ENCODE peak calls at places on chromosomes 1 and 21, in eight cellular contexts. L is left lung; U is body of pancreas; P is upper lobe of left lung; H is lower lobe of right lung; Y is naive thymus-derived CD4-positive, alpha-beta T cell; T is HCT116; N is heart right ventricle. I is an unnamed sample. For H3K36me3, the result is how much of the 10 kb centered on the place peaks cover.

GRCh38 chr1:15325375-15326085 is 78.5 kb downstream of the FHAD1 start:
- ATAC-seq in U (no peak), H (no peak), L (no peak), N (no peak), T (no peak), Y (no peak), P (no peak), I (no peak)

GRCh38 chr1:31626451-31627202 is 9.1 kb downstream of the HCRTR1 start:
- ATAC-seq in T (no peak), U (no peak), H (no peak), N (peak), P (no peak), Y (no peak), L (no peak), I (no peak)

GRCh38 chr1:230948301-230948700 is 30.4 kb downstream of the TTC13 start:
- ATAC-seq in L (no peak), Y (no peak), U (no peak), N (no peak), P (no peak), H (no peak), T (no peak), I (no peak)

GRCh38 chr1:212401042-212401441 is 13.6 kb downstream of the PACC1 start:
- ATAC-seq in P (no peak), Y (no peak), T (no peak), N (no peak), U (no peak), H (no peak), L (no peak), I (no peak)

GRCh38 chr1:199009447-199009846 is 370.6 kb downstream of the PTPRC start:
- ATAC-seq in T (no peak), Y (no peak), N (no peak), H (no peak), U (no peak), P (no peak), L (peak), I (no peak)

GRCh38 chr1:230005040-230005439 is 62.0 kb upstream of the GALNT2 start:
- ATAC-seq in H (no peak), L (no peak), Y (no peak), N (no peak), T (no peak), U (no peak), P (peak), I (no peak)

GRCh38 chr1:64917907-64918306 is 48.4 kb downstream of the JAK1 start:
- ATAC-seq in Y (no peak), N (no peak), P (no peak), L (no peak), U (no peak), H (no peak), T (peak), I (no peak)

GRCh38 chr1:227757781-227758180 is 22.5 kb downstream of the SNAP47 start:
- ATAC-seq in U (no peak), L (no peak), Y (no peak), N (no peak), H (no peak), P (no peak), T (no peak), I (no peak)

GRCh38 chr1:235883261-235883927 is 16.7 kb upstream of the LYST start:
- ATAC-seq in T (peak), H (peak), Y (peak), U (peak), N (peak), L (peak), P (peak), I (peak)

DNA sequence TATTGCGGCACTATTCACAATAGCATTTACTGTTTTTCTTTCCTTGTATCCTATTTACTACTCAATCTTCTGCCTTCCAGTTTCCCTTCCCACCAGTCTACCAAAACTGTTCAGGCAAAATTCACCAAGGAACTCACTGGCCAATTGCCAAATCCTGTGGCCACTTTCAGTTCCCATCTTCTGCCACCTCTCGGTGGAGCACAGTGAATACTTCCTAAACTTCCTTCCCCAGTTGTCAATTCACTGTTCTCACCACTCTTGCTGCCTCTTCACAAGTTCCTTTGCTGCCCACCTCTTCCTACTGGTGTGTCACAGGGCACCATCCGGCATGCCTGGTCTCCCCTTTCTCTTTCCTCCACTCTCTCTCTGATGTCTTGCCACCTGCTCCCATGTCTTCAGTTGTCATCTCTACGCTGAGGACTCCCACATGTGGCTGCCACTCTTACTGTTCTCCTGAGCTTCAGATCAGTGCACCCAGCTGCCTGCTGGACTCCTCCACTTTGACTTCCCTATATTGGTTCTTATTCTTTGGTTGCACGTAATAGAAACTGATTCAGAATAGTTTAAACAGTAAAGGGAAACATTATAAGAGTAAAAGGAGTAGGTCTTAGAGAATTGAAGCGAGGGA is 114.4 kb downstream of the PIK3R3 start:
- ATAC-seq in N (no peak), P (no peak), H (peak), U (no peak), T (no peak), Y (no peak), L (peak), I (no peak)
- H3K36me3 ChIP-seq in N (under half), P (under half), H (under half), U (under half), T (under half), Y (under half), L (under half), I (under half)

GRCh38 chr21:33680870-33681269 is 38.6 kb downstream of the ITSN1 start:
- ATAC-seq in L (no peak), N (no peak), U (no peak), H (no peak), T (no peak), P (no peak), Y (no peak), I (no peak)

GRCh38 chr21:33685613-33686197 is 43.4 kb downstream of the ITSN1 start:
- ATAC-seq in U (peak), T (no peak), Y (no peak), P (no peak), L (peak), N (no peak), H (no peak), I (no peak)

GRCh38 chr21:33684068-33684467 is 41.8 kb downstream of the ITSN1 start:
- ATAC-seq in L (no peak), T (no peak), U (no peak), Y (no peak), P (no peak), N (no peak), H (no peak), I (no peak)

GRCh38 chr21:33684923-33685560 is 42.7 kb downstream of the ITSN1 start:
- ATAC-seq in H (no peak), P (no peak), T (no peak), N (no peak), L (peak), U (no peak), Y (no peak), I (no peak)

GRCh38 chr21:33682992-33683627 is 40.8 kb downstream of the ITSN1 start:
- ATAC-seq in U (peak), N (peak), T (peak), Y (no peak), H (no peak), L (peak), P (no peak), I (peak)
- H3K27ac ChIP-seq in U (no peak), N (no peak), T (peak), Y (no peak), H (no peak), L (no peak), P (no peak), I (peak)

DNA sequence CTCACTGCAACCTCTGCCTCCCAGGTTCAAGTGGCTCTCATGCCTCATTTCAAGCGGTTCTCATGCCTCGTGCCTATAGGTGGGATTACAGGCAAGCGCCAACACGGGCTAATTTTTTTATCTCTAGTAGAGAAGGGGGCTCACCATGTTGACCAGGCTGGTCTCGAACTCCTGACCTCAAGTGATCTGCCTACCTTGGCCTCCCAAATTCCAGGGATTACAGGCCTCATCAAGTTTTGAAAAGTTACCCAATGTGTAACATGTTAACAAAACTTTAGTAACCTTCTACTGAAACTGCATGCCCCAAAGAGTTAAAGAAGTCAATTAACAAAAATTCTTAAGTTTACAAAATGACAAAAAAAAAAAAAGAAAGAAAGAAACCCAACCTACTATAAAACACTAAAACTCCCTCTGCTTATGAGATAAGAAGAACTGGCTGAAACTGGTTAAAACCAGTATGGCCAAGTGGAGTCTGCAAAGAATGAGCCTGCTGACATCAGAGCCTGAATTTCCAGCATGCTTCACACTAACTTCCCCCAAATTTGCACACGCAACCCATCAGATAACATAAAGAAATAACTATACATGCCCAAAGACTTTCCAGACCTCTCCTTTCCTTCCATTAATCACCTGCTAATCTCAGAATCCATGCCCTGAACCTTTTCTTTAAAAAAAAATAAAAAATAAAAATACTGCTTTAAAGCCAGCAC is 25.5 kb upstream of the PSMG1 start:
- ATAC-seq in H (no peak), Y (no peak), T (no peak), L (peak), N (no peak), U (no peak), P (no peak), I (no peak)
- H3K36me3 ChIP-seq in H (half or more), Y (under half), T (under half), L (under half), N (half or more), U (under half), P (under half), I (half or more)

DNA sequence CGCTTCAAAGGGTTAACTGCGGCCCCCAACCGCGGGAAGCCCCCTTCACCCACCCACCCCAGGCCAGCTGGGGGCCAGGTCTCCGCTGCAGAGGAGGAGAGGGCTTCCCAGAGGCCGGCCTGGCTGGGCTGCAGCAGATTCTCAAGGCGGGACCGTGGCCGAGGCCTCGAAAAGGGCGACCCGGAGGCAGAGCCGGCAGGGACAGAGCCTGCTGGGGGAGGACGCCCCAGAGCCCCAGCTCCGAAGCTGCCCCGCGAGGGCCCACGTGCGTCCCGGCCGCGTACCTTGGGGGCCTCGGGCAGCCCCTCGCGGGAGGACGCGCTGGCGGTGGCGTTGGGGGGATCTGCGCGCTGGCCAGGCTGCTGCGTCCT is 307 bp downstream of the C1QTNF12 start:
- ATAC-seq in U (no peak), T (no peak), H (no peak), N (no peak), Y (no peak), P (no peak), L (no peak), I (no peak)
- H3K27ac ChIP-seq in U (no peak), T (no peak), H (no peak), N (no peak), Y (no peak), P (no peak), L (no peak), I (no peak)

GRCh38 chr1:23066075-23066474 is 46.8 kb downstream of the KDM1A start:
- ATAC-seq in Y (no peak), L (no peak), N (no peak), H (no peak), U (no peak), T (no peak), P (no peak), I (no peak)
- H3K36me3 ChIP-seq in Y (half or more), L (under half), N (half or more), H (half or more), U (under half), T (under half), P (under half), I (under half)

DNA sequence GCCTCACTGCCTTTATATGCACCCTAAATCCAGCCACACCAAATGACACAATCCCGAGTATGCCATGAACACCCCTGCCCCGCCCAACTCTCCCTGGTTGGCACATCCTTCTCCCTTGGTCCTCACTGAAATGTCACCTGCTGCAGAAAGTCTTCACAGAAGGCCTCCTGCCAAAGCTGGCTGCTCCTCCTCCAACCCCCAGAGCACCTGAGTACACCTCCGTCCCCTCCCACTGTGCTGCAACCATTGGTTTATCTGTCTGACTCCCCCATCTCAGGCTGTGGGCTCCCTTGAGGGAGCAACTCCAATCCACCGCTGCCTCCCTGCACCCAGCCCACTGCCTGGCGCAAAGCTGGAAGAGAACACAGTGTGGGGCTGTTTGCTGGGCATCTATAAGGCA is 16.3 kb downstream of the STK40 start:
- ATAC-seq in N (no peak), Y (no peak), U (no peak), L (no peak), T (no peak), P (no peak), H (no peak), I (no peak)
- H3K27ac ChIP-seq in N (no peak), Y (peak), U (peak), L (no peak), T (peak), P (no peak), H (peak), I (no peak)

DNA sequence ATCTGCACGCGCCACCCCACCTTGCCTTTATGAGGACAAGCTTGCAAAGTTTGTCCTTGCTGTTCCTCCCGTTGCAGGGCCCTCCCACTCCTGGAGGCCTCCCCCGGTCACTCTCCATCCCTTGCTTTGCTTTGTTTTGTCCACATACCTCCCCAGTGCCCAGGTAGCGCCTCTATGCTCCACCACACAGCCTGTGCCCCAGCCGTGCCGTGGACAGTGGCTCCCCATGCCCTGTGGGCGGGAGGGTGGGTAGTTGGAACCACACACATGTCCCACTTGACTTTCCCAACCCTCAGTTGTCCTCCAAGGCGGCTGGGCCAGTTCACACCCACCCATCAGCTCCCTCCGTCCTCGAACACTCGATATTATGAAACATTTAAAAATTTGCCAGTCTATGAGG is 24.6 kb downstream of the SLX9 start:
- ATAC-seq in N (no peak), Y (no peak), T (no peak), H (no peak), P (no peak), U (no peak), L (no peak), I (no peak)
- H3K36me3 ChIP-seq in N (under half), Y (under half), T (under half), H (under half), P (under half), U (under half), L (under half), I (under half)

GRCh38 chr1:27397106-27397505 is 4.7 kb downstream of the GPR3 start:
- ATAC-seq in Y (no peak), T (no peak), P (no peak), L (no peak), N (no peak), H (no peak), U (no peak), I (no peak)

GRCh38 chr1:27394282-27394658 is 1.8 kb downstream of the GPR3 start:
- ATAC-seq in L (no peak), P (no peak), Y (no peak), H (no peak), N (no peak), U (no peak), T (no peak), I (no peak)

GRCh38 chr1:27394925-27395324 is 2.5 kb downstream of the GPR3 start:
- ATAC-seq in H (no peak), P (no peak), L (no peak), Y (no peak), N (no peak), U (no peak), T (no peak), I (no peak)

GRCh38 chr1:27393641-27394281 is 1.3 kb downstream of the GPR3 start:
- ATAC-seq in L (no peak), Y (no peak), H (no peak), T (no peak), U (no peak), N (no peak), P (no peak), I (no peak)

GRCh38 chr1:27395441-27396195 is 3.2 kb downstream of the GPR3 start:
- ATAC-seq in T (peak), H (peak), P (peak), N (peak), U (peak), L (peak), Y (peak), I (peak)
- H3K27ac ChIP-seq in T (peak), H (no peak), P (no peak), N (peak), U (no peak), L (no peak), Y (no peak), I (no peak)

GRCh38 chr1:176177764-176178163 is 29.3 kb downstream of the COP1 start:
- ATAC-seq in U (no peak), T (no peak), P (no peak), L (no peak), H (no peak), N (no peak), Y (no peak), I (no peak)

GRCh38 chr1:176178316-176178715 is 28.8 kb downstream of the COP1 start:
- ATAC-seq in N (no peak), Y (no peak), L (no peak), P (no peak), U (no peak), H (no peak), T (no peak), I (no peak)

GRCh38 chr1:176172215-176172614 is 34.9 kb downstream of the COP1 start:
- ATAC-seq in U (no peak), P (no peak), Y (no peak), L (no peak), N (no peak), T (no peak), H (no peak), I (no peak)

GRCh38 chr1:176174108-176174507 is 33.0 kb downstream of the COP1 start:
- ATAC-seq in Y (no peak), N (no peak), T (no peak), L (no peak), H (no peak), U (no peak), P (no peak), I (no peak)
- H3K36me3 ChIP-seq in Y (under half), N (half or more), T (under half), L (under half), H (under half), U (under half), P (under half), I (half or more)

I was measured in gastroesophageal sphincter.